ENCODE peak calls at places on chromosomes 16 and 17, in seven cellular contexts. One of them, this sample, is unnamed.

GRCh38 chr17:73645050-73645871 is 1.0 kb upstream of the SDK2 start:
- DNase-seq in H9: peak
- DNase-seq in IMR-90: no peak
- DNase-seq in mesenchymal stem cell: peak
- DNase-seq in H1: no peak
- DNase-seq in mesendoderm: peak
- DNase-seq in trophoblast cell: peak
- DNase-seq in this sample: peak

GRCh38 chr17:60142872-60143499 is 6.8 kb upstream of the CA4 start:
- DNase-seq in H9: peak
- DNase-seq in IMR-90: peak
- DNase-seq in mesenchymal stem cell: peak
- DNase-seq in H1: no peak
- DNase-seq in mesendoderm: peak
- DNase-seq in trophoblast cell: peak
- DNase-seq in this sample: peak

GRCh38 chr16:57649443-57649751 is 18.7 kb upstream of the ADGRG3 start:
- DNase-seq in H9: no peak
- DNase-seq in IMR-90: no peak
- DNase-seq in mesenchymal stem cell: no peak
- DNase-seq in H1: no peak
- DNase-seq in mesendoderm: no peak
- DNase-seq in trophoblast cell: peak
- DNase-seq in this sample: no peak

GRCh38 chr17:19021622-19022083 is 17.1 kb upstream of the FAM83G start:
- DNase-seq in H9: peak
- DNase-seq in IMR-90: no peak
- DNase-seq in mesenchymal stem cell: no peak
- DNase-seq in H1: no peak
- DNase-seq in mesendoderm: no peak
- DNase-seq in trophoblast cell: no peak
- DNase-seq in this sample: no peak

GRCh38 chr16:56234737-56235136 is 43.4 kb downstream of the GNAO1 start:
- DNase-seq in H9: no peak
- DNase-seq in IMR-90: no peak
- DNase-seq in mesenchymal stem cell: no peak
- DNase-seq in H1: no peak
- DNase-seq in mesendoderm: no peak
- DNase-seq in trophoblast cell: no peak
- DNase-seq in this sample: no peak

GRCh38 chr16:3170440-3171180 is 17.4 kb upstream of the OR1F1 start:
- DNase-seq in H9: peak
- DNase-seq in IMR-90: no peak
- DNase-seq in mesenchymal stem cell: peak
- DNase-seq in H1: no peak
- DNase-seq in mesendoderm: peak
- DNase-seq in trophoblast cell: no peak
- DNase-seq in this sample: no peak

GRCh38 chr17:20127660-20128413 is 118.7 kb downstream of the SPECC1 start:
- DNase-seq in H9: no peak
- DNase-seq in IMR-90: peak
- DNase-seq in mesenchymal stem cell: peak
- DNase-seq in H1: no peak
- DNase-seq in mesendoderm: no peak
- DNase-seq in trophoblast cell: peak
- DNase-seq in this sample: no peak

GRCh38 chr16:51164167-51164566 is 13.1 kb upstream of the SALL1 start:
- DNase-seq in H9: no peak
- DNase-seq in IMR-90: peak
- DNase-seq in mesenchymal stem cell: peak
- DNase-seq in H1: no peak
- DNase-seq in mesendoderm: no peak
- DNase-seq in trophoblast cell: no peak
- DNase-seq in this sample: no peak

GRCh38 chr16:31130336-31130812 is 5.2 kb downstream of the PRSS8 start:
- DNase-seq in H9: no peak
- DNase-seq in IMR-90: no peak
- DNase-seq in mesenchymal stem cell: no peak
- DNase-seq in H1: no peak
- DNase-seq in mesendoderm: no peak
- DNase-seq in trophoblast cell: no peak
- DNase-seq in this sample: no peak

GRCh38 chr17:8469964-8470363 is 34.3 kb downstream of the NDEL1 start:
- DNase-seq in H9: peak
- DNase-seq in IMR-90: no peak
- DNase-seq in mesenchymal stem cell: no peak
- DNase-seq in H1: no peak
- DNase-seq in mesendoderm: no peak
- DNase-seq in trophoblast cell: no peak
- DNase-seq in this sample: no peak

GRCh38 chr17:78258323-78259229 is 27.1 kb downstream of the TMEM235 start:
- DNase-seq in H9: peak
- DNase-seq in IMR-90: peak
- DNase-seq in mesenchymal stem cell: peak
- DNase-seq in H1: no peak
- DNase-seq in mesendoderm: peak
- DNase-seq in trophoblast cell: peak
- DNase-seq in this sample: no peak

GRCh38 chr17:48747445-48748363 is 19.2 kb upstream of the HOXB13 start:
- DNase-seq in H9: peak
- DNase-seq in IMR-90: no peak
- DNase-seq in mesenchymal stem cell: peak
- DNase-seq in H1: no peak
- DNase-seq in mesendoderm: peak
- DNase-seq in trophoblast cell: no peak
- DNase-seq in this sample: no peak

GRCh38 chr17:61235821-61236197 is 163.8 kb upstream of the TBX2 start:
- DNase-seq in H9: no peak
- DNase-seq in IMR-90: peak
- DNase-seq in mesenchymal stem cell: peak
- DNase-seq in H1: no peak
- DNase-seq in mesendoderm: no peak
- DNase-seq in trophoblast cell: peak
- DNase-seq in this sample: no peak

GRCh38 chr16:88479795-88480760 is 27.0 kb downstream of the ZFPM1 start:
- DNase-seq in H9: no peak
- DNase-seq in IMR-90: no peak
- DNase-seq in mesenchymal stem cell: no peak
- DNase-seq in H1: no peak
- DNase-seq in mesendoderm: no peak
- DNase-seq in trophoblast cell: no peak
- DNase-seq in this sample: no peak

GRCh38 chr17:77957215-77957868 is 1.2 kb upstream of the TNRC6C start:
- DNase-seq in H9: no peak
- DNase-seq in IMR-90: peak
- DNase-seq in mesenchymal stem cell: peak
- DNase-seq in H1: no peak
- DNase-seq in mesendoderm: peak
- DNase-seq in trophoblast cell: peak
- DNase-seq in this sample: no peak

GRCh38 chr17:43614560-43614959 is 47.2 kb downstream of the MEOX1 start:
- DNase-seq in H9: no peak
- DNase-seq in IMR-90: no peak
- DNase-seq in mesenchymal stem cell: no peak
- DNase-seq in H1: no peak
- DNase-seq in mesendoderm: no peak
- DNase-seq in trophoblast cell: no peak
- DNase-seq in this sample: no peak

GRCh38 chr17:64038331-64039105 is 18.1 kb upstream of the ICAM2 start:
- DNase-seq in H9: no peak
- DNase-seq in IMR-90: no peak
- DNase-seq in mesenchymal stem cell: no peak
- DNase-seq in H1: no peak
- DNase-seq in mesendoderm: no peak
- DNase-seq in trophoblast cell: no peak
- DNase-seq in this sample: no peak
- H3K23ac ChIP-seq in H9: no peak
- H3K23ac ChIP-seq in IMR-90: no peak
- H3K23ac ChIP-seq in mesenchymal stem cell: no peak
- H3K23ac ChIP-seq in H1: no peak
- H3K23ac ChIP-seq in mesendoderm: no peak
- H3K23ac ChIP-seq in trophoblast cell: no peak
- H3K23ac ChIP-seq in this sample: no peak

GRCh38 chr16:86033016-86033474 is 134.1 kb downstream of the IRF8 start:
- DNase-seq in H9: peak
- DNase-seq in IMR-90: no peak
- DNase-seq in mesenchymal stem cell: peak
- DNase-seq in H1: no peak
- DNase-seq in mesendoderm: peak
- DNase-seq in trophoblast cell: no peak
- DNase-seq in this sample: peak
- H3K23ac ChIP-seq in H9: no peak
- H3K23ac ChIP-seq in IMR-90: no peak
- H3K23ac ChIP-seq in mesenchymal stem cell: no peak
- H3K23ac ChIP-seq in H1: no peak
- H3K23ac ChIP-seq in mesendoderm: no peak
- H3K23ac ChIP-seq in trophoblast cell: no peak
- H3K23ac ChIP-seq in this sample: no peak

GRCh38 chr16:73231379-73231778 is 183.5 kb upstream of the ZFHX3 start:
- DNase-seq in H9: no peak
- DNase-seq in IMR-90: no peak
- DNase-seq in mesenchymal stem cell: no peak
- DNase-seq in H1: no peak
- DNase-seq in mesendoderm: peak
- DNase-seq in trophoblast cell: no peak
- DNase-seq in this sample: no peak

GRCh38 chr16:73233423-73233762 is 185.5 kb upstream of the ZFHX3 start:
- DNase-seq in H9: no peak
- DNase-seq in IMR-90: no peak
- DNase-seq in mesenchymal stem cell: no peak
- DNase-seq in H1: no peak
- DNase-seq in mesendoderm: no peak
- DNase-seq in trophoblast cell: no peak
- DNase-seq in this sample: no peak

GRCh38 chr16:73231969-73232554 is 184.1 kb upstream of the ZFHX3 start:
- DNase-seq in H9: no peak
- DNase-seq in IMR-90: no peak
- DNase-seq in mesenchymal stem cell: no peak
- DNase-seq in H1: no peak
- DNase-seq in mesendoderm: no peak
- DNase-seq in trophoblast cell: no peak
- DNase-seq in this sample: no peak

GRCh38 chr16:73230651-73231050 is 182.7 kb upstream of the ZFHX3 start:
- DNase-seq in H9: no peak
- DNase-seq in IMR-90: no peak
- DNase-seq in mesenchymal stem cell: no peak
- DNase-seq in H1: no peak
- DNase-seq in mesendoderm: peak
- DNase-seq in trophoblast cell: no peak
- DNase-seq in this sample: no peak

DNA sequence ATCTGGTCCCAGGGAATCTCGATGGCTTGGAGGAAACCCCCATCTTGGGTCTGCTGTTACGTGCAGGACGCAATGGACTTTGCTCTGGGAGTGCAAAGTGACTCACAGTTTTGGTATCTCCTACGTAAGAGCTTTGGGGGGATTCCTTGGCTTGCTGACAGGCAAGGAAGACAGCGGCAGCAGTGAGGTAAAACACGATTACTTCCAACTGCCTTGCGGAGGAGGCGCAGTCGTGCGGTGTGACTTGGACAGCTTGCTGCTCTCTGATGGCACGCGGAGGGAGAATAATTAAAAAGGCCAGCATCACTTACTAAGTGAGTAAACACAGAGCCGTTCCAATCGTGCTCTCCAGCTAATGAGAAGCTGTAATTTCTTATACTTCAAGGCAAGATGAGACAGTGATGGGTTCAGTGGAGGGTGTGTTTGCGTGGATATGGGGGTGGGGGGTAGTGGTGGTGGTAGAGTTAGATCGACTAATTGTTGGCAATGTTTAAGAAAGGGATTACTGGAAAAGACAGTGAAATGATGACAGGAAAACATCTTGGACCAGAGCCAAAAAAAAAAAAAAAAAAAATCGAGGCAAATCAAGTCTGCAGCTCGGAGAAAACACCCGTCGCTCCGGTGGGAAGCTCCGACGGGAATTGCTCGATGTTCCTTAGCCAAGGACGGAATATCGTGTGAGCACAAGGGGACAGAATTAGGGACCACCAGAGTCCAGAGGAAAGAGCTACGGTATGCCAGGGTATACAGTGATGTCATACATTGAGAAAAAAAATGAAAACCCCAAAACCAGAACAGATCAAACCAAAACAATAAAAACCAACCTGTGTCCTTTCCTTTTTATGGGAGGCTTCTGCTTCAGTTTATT is 184.9 kb upstream of the ZFHX3 start:
- DNase-seq in H9: peak
- DNase-seq in IMR-90: peak
- DNase-seq in mesenchymal stem cell: peak
- DNase-seq in H1: peak
- DNase-seq in mesendoderm: peak
- DNase-seq in trophoblast cell: peak
- DNase-seq in this sample: no peak
- H3K23ac ChIP-seq in H9: no peak
- H3K23ac ChIP-seq in IMR-90: peak
- H3K23ac ChIP-seq in mesenchymal stem cell: no peak
- H3K23ac ChIP-seq in H1: no peak
- H3K23ac ChIP-seq in mesendoderm: no peak
- H3K23ac ChIP-seq in trophoblast cell: no peak
- H3K23ac ChIP-seq in this sample: no peak

GRCh38 chr16:23131436-23131835 is 17.8 kb downstream of the USP31 start:
- DNase-seq in H9: no peak
- DNase-seq in IMR-90: no peak
- DNase-seq in mesenchymal stem cell: no peak
- DNase-seq in H1: no peak
- DNase-seq in mesendoderm: no peak
- DNase-seq in trophoblast cell: no peak
- DNase-seq in this sample: no peak

GRCh38 chr16:23131036-23131435 is 18.2 kb downstream of the USP31 start:
- DNase-seq in H9: no peak
- DNase-seq in IMR-90: no peak
- DNase-seq in mesenchymal stem cell: no peak
- DNase-seq in H1: no peak
- DNase-seq in mesendoderm: no peak
- DNase-seq in trophoblast cell: no peak
- DNase-seq in this sample: no peak

GRCh38 chr16:23125277-23125676 is 24.0 kb downstream of the USP31 start:
- DNase-seq in H9: no peak
- DNase-seq in IMR-90: no peak
- DNase-seq in mesenchymal stem cell: no peak
- DNase-seq in H1: no peak
- DNase-seq in mesendoderm: no peak
- DNase-seq in trophoblast cell: no peak
- DNase-seq in this sample: no peak

GRCh38 chr16:23129686-23130085 is 19.6 kb downstream of the USP31 start:
- DNase-seq in H9: no peak
- DNase-seq in IMR-90: no peak
- DNase-seq in mesenchymal stem cell: no peak
- DNase-seq in H1: no peak
- DNase-seq in mesendoderm: no peak
- DNase-seq in trophoblast cell: no peak
- DNase-seq in this sample: no peak

DNA sequence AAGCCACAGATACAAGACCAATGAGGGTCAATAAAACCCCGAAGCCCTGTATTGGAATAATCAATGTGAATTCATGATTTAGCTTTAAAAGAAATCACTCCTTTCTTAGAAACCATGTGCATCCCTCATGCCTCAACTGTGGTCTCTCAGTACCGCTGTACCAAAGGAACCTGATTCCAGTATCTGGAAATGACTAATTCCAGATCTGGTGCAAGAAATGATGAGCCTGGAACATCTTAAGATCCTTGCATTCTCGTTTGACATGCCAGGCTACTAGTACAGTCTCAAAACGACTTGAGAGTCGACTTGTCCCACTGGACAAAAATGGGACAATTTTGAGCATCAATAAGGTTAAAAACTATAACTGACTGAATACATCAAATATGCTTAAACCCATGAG is 21.2 kb downstream of the USP31 start:
- DNase-seq in H9: no peak
- DNase-seq in IMR-90: no peak
- DNase-seq in mesenchymal stem cell: no peak
- DNase-seq in H1: no peak
- DNase-seq in mesendoderm: no peak
- DNase-seq in trophoblast cell: no peak
- DNase-seq in this sample: no peak
- H3K23ac ChIP-seq in H9: no peak
- H3K23ac ChIP-seq in IMR-90: no peak
- H3K23ac ChIP-seq in mesenchymal stem cell: no peak
- H3K23ac ChIP-seq in H1: no peak
- H3K23ac ChIP-seq in mesendoderm: no peak
- H3K23ac ChIP-seq in trophoblast cell: no peak
- H3K23ac ChIP-seq in this sample: no peak

This sample was measured in neuronal stem cell.